ENCODE peak calls at places on chromosomes 16 and 17, in eight cellular contexts. M is activated naive CD8-positive, alpha-beta T cell treated with anti-CD3 and anti-CD28 coated beads for 36 hours; Q is GM23338; D is NCI-H2081; S is effector CD4-positive, alpha-beta T cell; U is omental fat pad; N is NCI-H226; O is Daoy. T is an unnamed sample.
A peak's percentile ranks its signal among the peaks of the same experiment; 100 is the strongest.

GRCh38 chr16:61246592-61246991 is 789.6 kb downstream of the CDH8 start:
- DNase-seq in D (no peak), U (no peak), S (no peak), Q (no peak), N (no peak), M (no peak), O (no peak), T (no peak)

GRCh38 chr17:45855691-45856315 is 11.1 kb downstream of the SPPL2C start:
- DNase-seq in S (no peak), M (no peak), O (no peak), U (no peak), D (no peak), Q (no peak), N (no peak), T (no peak)

GRCh38 chr17:17732892-17733670 is 51.8 kb downstream of the RAI1 start:
- DNase-seq in U (no peak), Q (no peak), M (no peak), D (no peak), O (peak; percentile 32), S (no peak), N (peak; percentile 78), T (peak; percentile 63)

GRCh38 chr17:27651411-27652345 is 20.7 kb downstream of the LGALS9 start:
- DNase-seq in Q (peak; percentile 63), S (peak; percentile 63), U (peak; percentile 80), M (peak; percentile 56), O (peak; percentile 60), N (no peak), D (peak; percentile 4), T (peak; percentile 38)

GRCh38 chr16:84553873-84554399 is 49.5 kb upstream of the MEAK7 start:
- DNase-seq in S (peak; percentile 45), N (no peak), M (peak; percentile 50), O (no peak), D (no peak), Q (no peak), U (no peak), T (no peak)

GRCh38 chr17:4270746-4271145 is 7.0 kb upstream of the ANKFY1 start:
- DNase-seq in U (no peak), O (no peak), M (no peak), S (no peak), Q (no peak), D (no peak), N (no peak), T (no peak)

GRCh38 chr17:14334919-14335318 is 34.0 kb downstream of the HS3ST3B1 start:
- DNase-seq in Q (no peak), O (no peak), N (no peak), S (no peak), D (no peak), U (no peak), M (no peak), T (no peak)

GRCh38 chr17:28216032-28216431 is 103.0 kb upstream of the TMEM97 start:
- DNase-seq in Q (no peak), M (peak; percentile 14), N (no peak), D (no peak), O (peak; percentile 39), S (no peak), U (no peak), T (no peak)

GRCh38 chr16:15643453-15644305 is 725 bp upstream of the MARF1 start:
- DNase-seq in N (peak; percentile 48), S (no peak), O (peak; percentile 43), D (peak; percentile 53), M (no peak), Q (peak; percentile 57), U (no peak), T (peak; percentile 73)

GRCh38 chr17:72166040-72166439 is 45.2 kb downstream of the SOX9 start:
- DNase-seq in Q (peak; percentile 27), M (no peak), N (no peak), O (no peak), U (no peak), S (no peak), D (no peak), T (no peak)

GRCh38 chr16:83205896-83206295 is 579.1 kb downstream of the CDH13 start:
- DNase-seq in S (no peak), D (no peak), N (no peak), M (no peak), O (peak; percentile 21), Q (no peak), U (no peak), T (no peak)

GRCh38 chr16:12531937-12532336 is 271.8 kb downstream of the CPPED1 start:
- DNase-seq in S (no peak), U (no peak), M (no peak), N (no peak), Q (no peak), O (peak; percentile 17), D (no peak), T (peak; percentile 19)

GRCh38 chr17:20852541-20853370 is 190.1 kb downstream of the USP22 start:
- DNase-seq in M (peak; percentile 21), D (no peak), O (peak; percentile 47), S (no peak), Q (peak; percentile 67), N (no peak), U (no peak), T (no peak)

GRCh38 chr17:45371414-45372324 is 54.8 kb upstream of the MAP3K14 start:
- DNase-seq in D (no peak), M (peak; percentile 78), O (peak; percentile 100), Q (peak; percentile 95), S (no peak), N (peak; percentile 100), U (peak; percentile 47), T (peak; percentile 98)

GRCh38 chr17:68778726-68779125 is 176.5 kb downstream of the ABCA8 start:
- DNase-seq in U (no peak), Q (no peak), M (no peak), O (no peak), N (no peak), D (no peak), S (no peak), T (no peak)

GRCh38 chr17:76027159-76027839 is at the start of gene EVPL:
- DNase-seq in M (no peak), D (no peak), Q (peak; percentile 25), U (no peak), N (peak; percentile 79), S (no peak), O (no peak), T (no peak)

GRCh38 chr17:65314212-65314611 is 177.0 kb downstream of the RGS9 start:
- DNase-seq in D (no peak), S (no peak), M (no peak), Q (no peak), O (no peak), U (no peak), N (no peak), T (no peak)

GRCh38 chr16:16014329-16015224 is 65.2 kb downstream of the ABCC1 start:
- DNase-seq in S (no peak), M (no peak), U (no peak), N (no peak), D (peak; percentile 39), Q (no peak), O (peak; percentile 44), T (no peak)

GRCh38 chr17:48878920-48879898 is 13.4 kb upstream of the ATP5MC1 start:
- DNase-seq in S (peak; percentile 42), U (no peak), N (peak; percentile 25), D (peak; percentile 76), Q (peak; percentile 92), O (peak; percentile 62), M (peak; percentile 43), T (peak; percentile 68)

GRCh38 chr16:19291459-19291858 is 5.9 kb downstream of the CLEC19A start:
- DNase-seq in D (no peak), N (peak; percentile 7), S (no peak), U (no peak), Q (peak; percentile 75), M (no peak), O (peak; percentile 25), T (peak; percentile 49)

GRCh38 chr16:81137012-81137335 is 40.8 kb upstream of the GCSH start:
- DNase-seq in N (no peak), U (no peak), M (no peak), D (no peak), Q (no peak), O (no peak), S (no peak), T (no peak)

GRCh38 chr16:53159781-53160436 is 105.1 kb downstream of the CHD9 start:
- DNase-seq in S (no peak), Q (peak; percentile 79), O (peak; percentile 23), M (no peak), U (no peak), D (peak; percentile 27), N (no peak), T (peak; percentile 32)

GRCh38 chr17:41522301-41523224 is 3.9 kb upstream of the KRT15 start:
- DNase-seq in M (no peak), N (peak; percentile 70), O (no peak), D (no peak), Q (peak; percentile 18), S (no peak), U (no peak), T (peak; percentile 20)

GRCh38 chr17:45787656-45788055 is 3.5 kb downstream of the CRHR1 start:
- DNase-seq in D (no peak), U (no peak), M (no peak), N (no peak), Q (no peak), O (no peak), S (no peak), T (no peak)

GRCh38 chr17:72404872-72405271 is 284.1 kb downstream of the SOX9 start:
- DNase-seq in U (no peak), D (no peak), M (no peak), O (no peak), S (no peak), Q (no peak), N (peak; percentile 36), T (peak; percentile 76)

GRCh38 chr17:38658741-38659345 is 15.9 kb downstream of the EPOP start:
- DNase-seq in M (no peak), O (no peak), U (no peak), S (no peak), N (no peak), D (peak; percentile 19), Q (no peak), T (no peak)

GRCh38 chr17:39838784-39839183 is 25.3 kb downstream of the IKZF3 start:
- DNase-seq in S (no peak), U (no peak), Q (no peak), D (no peak), M (no peak), O (no peak), N (no peak), T (no peak)

GRCh38 chr17:77404812-77405581 is 264.2 kb downstream of the SEC14L1 start:
- DNase-seq in D (no peak), S (peak; percentile 74), U (no peak), M (peak; percentile 85), Q (no peak), N (peak; percentile 30), O (peak; percentile 91), T (peak; percentile 89)

GRCh38 chr16:3004319-3004718 is 8.4 kb upstream of the CLDN9 start:
- DNase-seq in D (peak; percentile 30), S (no peak), Q (no peak), U (no peak), O (peak; percentile 61), N (peak; percentile 30), M (no peak), T (no peak)

GRCh38 chr16:17224859-17225258 is 245.9 kb downstream of the XYLT1 start:
- DNase-seq in M (peak; percentile 25), D (no peak), U (no peak), N (no peak), Q (no peak), O (peak; percentile 57), S (no peak), T (peak; percentile 4)

T was measured in HT1080.